ENCODE peak calls at places on chromosome 19, in ten cellular contexts. One of them, this sample, is unnamed.

GRCh38 chr19:5089283-5089682 is 120.4 kb downstream of the KDM4B start:
- DNase-seq in A673: no peak
- DNase-seq in uterus: no peak
- DNase-seq in fibroblast of villous mesenchyme: no peak
- DNase-seq in nephron progenitor cell: no peak
- DNase-seq in fibroblast of lung: no peak
- DNase-seq in cardiac muscle cell: no peak
- DNase-seq in glutamatergic neuron: no peak
- DNase-seq in astrocyte of the cerebellum: no peak
- DNase-seq in pancreas: no peak
- DNase-seq in this sample: no peak

GRCh38 chr19:51417107-51417806 is at the start of gene SIGLEC10:
- DNase-seq in A673: no peak
- DNase-seq in uterus: no peak
- DNase-seq in fibroblast of villous mesenchyme: no peak
- DNase-seq in nephron progenitor cell: no peak
- DNase-seq in fibroblast of lung: no peak
- DNase-seq in cardiac muscle cell: no peak
- DNase-seq in glutamatergic neuron: no peak
- DNase-seq in astrocyte of the cerebellum: no peak
- DNase-seq in pancreas: no peak
- DNase-seq in this sample: peak

GRCh38 chr19:13506550-13506878 is 235 bp upstream of the CACNA1A start:
- DNase-seq in A673: no peak
- DNase-seq in uterus: no peak
- DNase-seq in fibroblast of villous mesenchyme: no peak
- DNase-seq in nephron progenitor cell: no peak
- DNase-seq in fibroblast of lung: peak
- DNase-seq in cardiac muscle cell: peak
- DNase-seq in glutamatergic neuron: no peak
- DNase-seq in astrocyte of the cerebellum: no peak
- DNase-seq in pancreas: no peak
- DNase-seq in this sample: no peak

GRCh38 chr19:50209131-50209530 is 5.7 kb downstream of the MYH14 start:
- DNase-seq in A673: no peak
- DNase-seq in uterus: no peak
- DNase-seq in fibroblast of villous mesenchyme: no peak
- DNase-seq in nephron progenitor cell: no peak
- DNase-seq in fibroblast of lung: no peak
- DNase-seq in cardiac muscle cell: no peak
- DNase-seq in glutamatergic neuron: no peak
- DNase-seq in astrocyte of the cerebellum: no peak
- DNase-seq in pancreas: no peak
- DNase-seq in this sample: no peak

GRCh38 chr19:37718357-37718756 is 1.2 kb downstream of the ZNF607 start:
- DNase-seq in A673: no peak
- DNase-seq in uterus: no peak
- DNase-seq in fibroblast of villous mesenchyme: no peak
- DNase-seq in nephron progenitor cell: no peak
- DNase-seq in fibroblast of lung: no peak
- DNase-seq in cardiac muscle cell: peak
- DNase-seq in glutamatergic neuron: no peak
- DNase-seq in astrocyte of the cerebellum: no peak
- DNase-seq in pancreas: no peak
- DNase-seq in this sample: no peak

GRCh38 chr19:18322318-18322758 is 538 bp downstream of the LSM4 start:
- DNase-seq in A673: peak
- DNase-seq in uterus: no peak
- DNase-seq in fibroblast of villous mesenchyme: peak
- DNase-seq in nephron progenitor cell: peak
- DNase-seq in fibroblast of lung: peak
- DNase-seq in cardiac muscle cell: peak
- DNase-seq in glutamatergic neuron: peak
- DNase-seq in astrocyte of the cerebellum: no peak
- DNase-seq in pancreas: no peak
- DNase-seq in this sample: peak

GRCh38 chr19:14006766-14007562 is 844 bp upstream of the RFX1 start:
- DNase-seq in A673: no peak
- DNase-seq in uterus: no peak
- DNase-seq in fibroblast of villous mesenchyme: no peak
- DNase-seq in nephron progenitor cell: peak
- DNase-seq in fibroblast of lung: no peak
- DNase-seq in cardiac muscle cell: no peak
- DNase-seq in glutamatergic neuron: peak
- DNase-seq in astrocyte of the cerebellum: no peak
- DNase-seq in pancreas: peak
- DNase-seq in this sample: no peak

GRCh38 chr19:10453852-10454251 is 33.5 kb downstream of the PDE4A start:
- DNase-seq in A673: no peak
- DNase-seq in uterus: no peak
- DNase-seq in fibroblast of villous mesenchyme: no peak
- DNase-seq in nephron progenitor cell: no peak
- DNase-seq in fibroblast of lung: no peak
- DNase-seq in cardiac muscle cell: no peak
- DNase-seq in glutamatergic neuron: no peak
- DNase-seq in astrocyte of the cerebellum: no peak
- DNase-seq in pancreas: no peak
- DNase-seq in this sample: no peak

GRCh38 chr19:30150626-30151025 is 208.6 kb downstream of the URI1 start:
- DNase-seq in A673: no peak
- DNase-seq in uterus: no peak
- DNase-seq in fibroblast of villous mesenchyme: no peak
- DNase-seq in nephron progenitor cell: no peak
- DNase-seq in fibroblast of lung: no peak
- DNase-seq in cardiac muscle cell: no peak
- DNase-seq in glutamatergic neuron: no peak
- DNase-seq in astrocyte of the cerebellum: no peak
- DNase-seq in pancreas: no peak
- DNase-seq in this sample: no peak

GRCh38 chr19:43797556-43797955 is 4.7 kb downstream of the LYPD5 start:
- DNase-seq in A673: no peak
- DNase-seq in uterus: no peak
- DNase-seq in fibroblast of villous mesenchyme: no peak
- DNase-seq in nephron progenitor cell: no peak
- DNase-seq in fibroblast of lung: no peak
- DNase-seq in cardiac muscle cell: no peak
- DNase-seq in glutamatergic neuron: no peak
- DNase-seq in astrocyte of the cerebellum: no peak
- DNase-seq in pancreas: no peak
- DNase-seq in this sample: no peak

GRCh38 chr19:27740396-27740795 is 1472.6 kb downstream of the UQCRFS1 start:
- DNase-seq in A673: no peak
- DNase-seq in uterus: no peak
- DNase-seq in fibroblast of villous mesenchyme: no peak
- DNase-seq in nephron progenitor cell: no peak
- DNase-seq in fibroblast of lung: peak
- DNase-seq in cardiac muscle cell: no peak
- DNase-seq in glutamatergic neuron: no peak
- DNase-seq in astrocyte of the cerebellum: no peak
- DNase-seq in pancreas: no peak
- DNase-seq in this sample: no peak

GRCh38 chr19:53853707-53854106 is 14.0 kb upstream of the MYADM start:
- DNase-seq in A673: no peak
- DNase-seq in uterus: no peak
- DNase-seq in fibroblast of villous mesenchyme: no peak
- DNase-seq in nephron progenitor cell: no peak
- DNase-seq in fibroblast of lung: no peak
- DNase-seq in cardiac muscle cell: no peak
- DNase-seq in glutamatergic neuron: no peak
- DNase-seq in astrocyte of the cerebellum: no peak
- DNase-seq in pancreas: no peak
- DNase-seq in this sample: no peak

GRCh38 chr19:47372603-47373002 is 23.5 kb downstream of the DHX34 start:
- DNase-seq in A673: no peak
- DNase-seq in uterus: no peak
- DNase-seq in fibroblast of villous mesenchyme: no peak
- DNase-seq in nephron progenitor cell: no peak
- DNase-seq in fibroblast of lung: no peak
- DNase-seq in cardiac muscle cell: no peak
- DNase-seq in glutamatergic neuron: no peak
- DNase-seq in astrocyte of the cerebellum: no peak
- DNase-seq in pancreas: no peak
- DNase-seq in this sample: no peak

GRCh38 chr19:7529610-7530490 is 5.7 kb upstream of the PNPLA6 start:
- DNase-seq in A673: no peak
- DNase-seq in uterus: no peak
- DNase-seq in fibroblast of villous mesenchyme: no peak
- DNase-seq in nephron progenitor cell: no peak
- DNase-seq in fibroblast of lung: no peak
- DNase-seq in cardiac muscle cell: no peak
- DNase-seq in glutamatergic neuron: no peak
- DNase-seq in astrocyte of the cerebellum: no peak
- DNase-seq in pancreas: no peak
- DNase-seq in this sample: no peak

GRCh38 chr19:33628921-33629825 is 7.4 kb downstream of the CHST8 start:
- DNase-seq in A673: no peak
- DNase-seq in uterus: no peak
- DNase-seq in fibroblast of villous mesenchyme: no peak
- DNase-seq in nephron progenitor cell: no peak
- DNase-seq in fibroblast of lung: no peak
- DNase-seq in cardiac muscle cell: no peak
- DNase-seq in glutamatergic neuron: no peak
- DNase-seq in astrocyte of the cerebellum: no peak
- DNase-seq in pancreas: no peak
- DNase-seq in this sample: no peak
- TF ChIP-seq CTCF in A673: no peak
- TF ChIP-seq CTCF in uterus: no peak
- TF ChIP-seq CTCF in fibroblast of villous mesenchyme: no peak
- TF ChIP-seq CTCF in nephron progenitor cell: no peak
- TF ChIP-seq CTCF in fibroblast of lung: no peak
- TF ChIP-seq CTCF in cardiac muscle cell: no peak
- TF ChIP-seq CTCF in glutamatergic neuron: no peak
- TF ChIP-seq CTCF in astrocyte of the cerebellum: no peak
- TF ChIP-seq CTCF in pancreas: no peak
- TF ChIP-seq CTCF in this sample: no peak

GRCh38 chr19:1438035-1438932 is at the start of gene RPS15:
- DNase-seq in A673: peak
- DNase-seq in uterus: peak
- DNase-seq in fibroblast of villous mesenchyme: peak
- DNase-seq in nephron progenitor cell: peak
- DNase-seq in fibroblast of lung: peak
- DNase-seq in cardiac muscle cell: peak
- DNase-seq in glutamatergic neuron: peak
- DNase-seq in astrocyte of the cerebellum: peak
- DNase-seq in pancreas: peak
- DNase-seq in this sample: peak
- TF ChIP-seq CTCF in A673: peak
- TF ChIP-seq CTCF in uterus: peak
- TF ChIP-seq CTCF in fibroblast of villous mesenchyme: peak
- TF ChIP-seq CTCF in nephron progenitor cell: peak
- TF ChIP-seq CTCF in fibroblast of lung: peak
- TF ChIP-seq CTCF in cardiac muscle cell: peak
- TF ChIP-seq CTCF in glutamatergic neuron: peak
- TF ChIP-seq CTCF in astrocyte of the cerebellum: peak
- TF ChIP-seq CTCF in pancreas: peak
- TF ChIP-seq CTCF in this sample: peak

GRCh38 chr19:40567040-40567749 is 9.5 kb upstream of the SHKBP1 start:
- DNase-seq in A673: no peak
- DNase-seq in uterus: no peak
- DNase-seq in fibroblast of villous mesenchyme: no peak
- DNase-seq in nephron progenitor cell: peak
- DNase-seq in fibroblast of lung: peak
- DNase-seq in cardiac muscle cell: no peak
- DNase-seq in glutamatergic neuron: peak
- DNase-seq in astrocyte of the cerebellum: no peak
- DNase-seq in pancreas: no peak
- DNase-seq in this sample: no peak

GRCh38 chr19:40571831-40572495 is 4.7 kb upstream of the SHKBP1 start:
- DNase-seq in A673: no peak
- DNase-seq in uterus: no peak
- DNase-seq in fibroblast of villous mesenchyme: no peak
- DNase-seq in nephron progenitor cell: no peak
- DNase-seq in fibroblast of lung: no peak
- DNase-seq in cardiac muscle cell: no peak
- DNase-seq in glutamatergic neuron: no peak
- DNase-seq in astrocyte of the cerebellum: no peak
- DNase-seq in pancreas: no peak
- DNase-seq in this sample: no peak

GRCh38 chr19:40567750-40568494 is 8.8 kb upstream of the SHKBP1 start:
- DNase-seq in A673: no peak
- DNase-seq in uterus: no peak
- DNase-seq in fibroblast of villous mesenchyme: no peak
- DNase-seq in nephron progenitor cell: peak
- DNase-seq in fibroblast of lung: peak
- DNase-seq in cardiac muscle cell: no peak
- DNase-seq in glutamatergic neuron: peak
- DNase-seq in astrocyte of the cerebellum: no peak
- DNase-seq in pancreas: peak
- DNase-seq in this sample: no peak

GRCh38 chr19:40571005-40571318 is 5.7 kb upstream of the SHKBP1 start:
- DNase-seq in A673: no peak
- DNase-seq in uterus: no peak
- DNase-seq in fibroblast of villous mesenchyme: no peak
- DNase-seq in nephron progenitor cell: no peak
- DNase-seq in fibroblast of lung: no peak
- DNase-seq in cardiac muscle cell: no peak
- DNase-seq in glutamatergic neuron: no peak
- DNase-seq in astrocyte of the cerebellum: no peak
- DNase-seq in pancreas: no peak
- DNase-seq in this sample: no peak

GRCh38 chr19:40570313-40571004 is 6.2 kb upstream of the SHKBP1 start:
- DNase-seq in A673: peak
- DNase-seq in uterus: peak
- DNase-seq in fibroblast of villous mesenchyme: peak
- DNase-seq in nephron progenitor cell: peak
- DNase-seq in fibroblast of lung: peak
- DNase-seq in cardiac muscle cell: peak
- DNase-seq in glutamatergic neuron: peak
- DNase-seq in astrocyte of the cerebellum: peak
- DNase-seq in pancreas: peak
- DNase-seq in this sample: peak
- TF ChIP-seq CTCF in A673: peak
- TF ChIP-seq CTCF in uterus: no peak
- TF ChIP-seq CTCF in fibroblast of villous mesenchyme: no peak
- TF ChIP-seq CTCF in nephron progenitor cell: no peak
- TF ChIP-seq CTCF in fibroblast of lung: no peak
- TF ChIP-seq CTCF in cardiac muscle cell: no peak
- TF ChIP-seq CTCF in glutamatergic neuron: peak
- TF ChIP-seq CTCF in astrocyte of the cerebellum: peak
- TF ChIP-seq CTCF in pancreas: no peak
- TF ChIP-seq CTCF in this sample: peak

DNA sequence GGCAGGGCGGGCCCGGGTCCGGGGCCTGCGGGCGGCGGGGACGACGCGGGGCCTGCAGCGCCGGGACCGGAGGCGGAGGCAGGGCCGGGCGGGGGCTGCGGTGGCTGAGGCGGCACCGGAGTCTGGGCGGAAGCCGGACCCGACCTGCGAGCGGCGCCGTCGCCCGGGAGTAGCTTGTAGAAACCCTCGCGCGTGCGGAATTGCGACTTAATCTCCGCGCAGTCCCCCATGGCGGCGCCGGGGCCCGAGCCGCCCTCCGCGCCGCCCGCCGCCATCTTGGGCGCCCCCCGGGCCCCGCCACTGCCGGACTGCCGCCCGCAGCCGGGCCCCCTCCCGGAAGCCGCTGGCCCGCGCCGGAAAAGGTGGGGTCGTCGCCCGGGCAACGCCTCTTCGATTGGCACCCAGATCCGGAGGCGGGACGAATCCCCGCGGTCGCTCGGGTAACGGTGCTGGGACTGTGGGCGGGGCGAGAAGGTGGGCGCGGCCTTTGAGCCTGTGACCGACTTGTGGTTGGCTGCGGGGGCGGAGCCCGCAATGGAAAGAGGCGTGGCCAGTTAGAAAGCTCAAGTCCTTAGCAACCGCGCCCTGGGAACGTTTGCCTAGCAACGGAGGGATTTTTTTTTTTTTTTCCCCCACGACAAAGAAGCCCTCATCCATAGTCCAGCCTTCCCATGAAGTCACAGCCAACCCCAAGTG is at the start of gene DMWD:
- DNase-seq in A673: peak
- DNase-seq in uterus: peak
- DNase-seq in fibroblast of villous mesenchyme: peak
- DNase-seq in nephron progenitor cell: peak
- DNase-seq in fibroblast of lung: peak
- DNase-seq in cardiac muscle cell: peak
- DNase-seq in glutamatergic neuron: peak
- DNase-seq in astrocyte of the cerebellum: peak
- DNase-seq in pancreas: peak
- DNase-seq in this sample: peak
- TF ChIP-seq CTCF in A673: no peak
- TF ChIP-seq CTCF in uterus: no peak
- TF ChIP-seq CTCF in fibroblast of villous mesenchyme: no peak
- TF ChIP-seq CTCF in nephron progenitor cell: no peak
- TF ChIP-seq CTCF in fibroblast of lung: no peak
- TF ChIP-seq CTCF in cardiac muscle cell: no peak
- TF ChIP-seq CTCF in glutamatergic neuron: no peak
- TF ChIP-seq CTCF in astrocyte of the cerebellum: no peak
- TF ChIP-seq CTCF in pancreas: no peak
- TF ChIP-seq CTCF in this sample: no peak

This sample was measured in GM13977.